ENCODE peak calls at places on chromosomes 12 and 14, in four cellular contexts. One of them, this sample, is unnamed.

GRCh38 chr12:31204995-31205582 is 120.9 kb downstream of the SINHCAF start:
- DNase-seq in HepG2: no peak
- DNase-seq in WTC11: no peak
- DNase-seq in K562: no peak
- DNase-seq in this sample: no peak

GRCh38 chr12:66279127-66279712 is 23.1 kb upstream of the HELB start:
- DNase-seq in HepG2: peak
- DNase-seq in WTC11: no peak
- DNase-seq in K562: peak
- DNase-seq in this sample: peak

GRCh38 chr12:48995061-48995879 is 3.9 kb downstream of the DDN start:
- DNase-seq in HepG2: peak
- DNase-seq in WTC11: peak
- DNase-seq in K562: peak
- DNase-seq in this sample: peak

GRCh38 chr14:39432619-39433451 is 602 bp upstream of the FBXO33 start:
- DNase-seq in HepG2: peak
- DNase-seq in WTC11: peak
- DNase-seq in K562: peak
- DNase-seq in this sample: peak

GRCh38 chr14:96146131-96146771 is 58.4 kb upstream of the BDKRB2 start:
- DNase-seq in HepG2: no peak
- DNase-seq in WTC11: no peak
- DNase-seq in K562: no peak
- DNase-seq in this sample: no peak

GRCh38 chr14:60684203-60684602 is 34.9 kb upstream of the SIX1 start:
- DNase-seq in HepG2: peak
- DNase-seq in WTC11: no peak
- DNase-seq in K562: no peak
- DNase-seq in this sample: no peak

GRCh38 chr12:91902860-91903683 is 242.6 kb downstream of the BTG1 start:
- DNase-seq in HepG2: no peak
- DNase-seq in WTC11: no peak
- DNase-seq in K562: no peak
- DNase-seq in this sample: no peak

GRCh38 chr12:72197790-72198189 is 74.4 kb upstream of the TRHDE start:
- DNase-seq in HepG2: no peak
- DNase-seq in WTC11: no peak
- DNase-seq in K562: no peak
- DNase-seq in this sample: no peak

GRCh38 chr12:45687081-45688015 is 42.2 kb upstream of the ARID2 start:
- DNase-seq in HepG2: no peak
- DNase-seq in WTC11: no peak
- DNase-seq in K562: no peak
- DNase-seq in this sample: no peak

GRCh38 chr12:64633940-64634337 is 23.6 kb downstream of the RASSF3 start:
- DNase-seq in HepG2: peak
- DNase-seq in WTC11: no peak
- DNase-seq in K562: peak
- DNase-seq in this sample: no peak

GRCh38 chr12:77742631-77743030 is 88.1 kb upstream of the NAV3 start:
- DNase-seq in HepG2: peak
- DNase-seq in WTC11: no peak
- DNase-seq in K562: no peak
- DNase-seq in this sample: no peak

GRCh38 chr14:84584526-84584925 is 945.4 kb upstream of the FLRT2 start:
- DNase-seq in HepG2: no peak
- DNase-seq in WTC11: no peak
- DNase-seq in K562: no peak
- DNase-seq in this sample: no peak

GRCh38 chr12:6534158-6534913 is at the start of gene GAPDH:
- DNase-seq in HepG2: peak
- DNase-seq in WTC11: peak
- DNase-seq in K562: peak
- DNase-seq in this sample: peak
- TF ChIP-seq ELF4 in HepG2: peak
- TF ChIP-seq ELF4 in WTC11: no peak
- TF ChIP-seq ELF4 in K562: no peak
- TF ChIP-seq ELF4 in this sample: peak

DNA sequence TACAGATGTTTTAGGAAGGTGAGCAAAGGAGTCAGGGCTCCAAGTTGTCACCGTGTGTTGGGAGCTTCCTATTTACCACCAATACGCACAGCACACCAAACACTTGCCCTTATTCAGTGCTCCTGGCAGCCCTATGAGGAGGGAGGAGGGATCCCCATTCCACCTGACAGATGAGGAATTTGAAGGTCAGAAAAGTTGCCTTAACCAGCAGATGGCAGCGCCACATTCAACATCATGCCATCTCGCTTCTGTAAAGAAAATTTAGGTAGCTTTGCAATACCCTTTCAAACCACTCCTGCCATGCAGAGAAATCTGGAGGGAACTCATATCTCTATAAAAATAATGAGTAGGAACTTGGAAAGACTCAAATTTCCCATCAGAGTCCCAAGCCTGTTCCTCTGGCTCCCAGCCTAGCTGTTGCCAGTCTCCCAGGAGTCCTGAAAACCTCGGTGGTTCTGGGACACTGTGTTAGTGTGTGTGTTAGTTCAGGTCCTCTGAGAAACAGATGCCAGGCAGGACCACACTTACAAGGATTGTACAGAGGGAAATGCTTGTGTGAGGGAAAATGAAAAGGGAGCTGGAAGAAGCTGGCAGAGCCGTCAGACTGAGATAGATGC is 410.5 kb downstream of the MED13L start:
- DNase-seq in HepG2: peak
- DNase-seq in WTC11: peak
- DNase-seq in K562: no peak
- DNase-seq in this sample: no peak
- TF ChIP-seq SP1 in HepG2: no peak
- TF ChIP-seq SP1 in WTC11: no peak
- TF ChIP-seq SP1 in K562: no peak
- TF ChIP-seq SP1 in this sample: no peak

GRCh38 chr12:81077686-81078441 is at the start of gene ACSS3:
- DNase-seq in HepG2: peak
- DNase-seq in WTC11: peak
- DNase-seq in K562: no peak
- DNase-seq in this sample: peak
- TF ChIP-seq ELF4 in HepG2: no peak
- TF ChIP-seq ELF4 in WTC11: no peak
- TF ChIP-seq ELF4 in K562: no peak
- TF ChIP-seq ELF4 in this sample: no peak

GRCh38 chr12:120377611-120378010 is 8.6 kb upstream of the MSI1 start:
- DNase-seq in HepG2: no peak
- DNase-seq in WTC11: no peak
- DNase-seq in K562: no peak
- DNase-seq in this sample: no peak

GRCh38 chr12:120376890-120377572 is 8.1 kb upstream of the MSI1 start:
- DNase-seq in HepG2: no peak
- DNase-seq in WTC11: no peak
- DNase-seq in K562: no peak
- DNase-seq in this sample: no peak

GRCh38 chr12:120376009-120376408 is 7.0 kb upstream of the MSI1 start:
- DNase-seq in HepG2: no peak
- DNase-seq in WTC11: no peak
- DNase-seq in K562: no peak
- DNase-seq in this sample: no peak

GRCh38 chr12:120373683-120374082 is 4.7 kb upstream of the MSI1 start:
- DNase-seq in HepG2: no peak
- DNase-seq in WTC11: no peak
- DNase-seq in K562: no peak
- DNase-seq in this sample: no peak

DNA sequence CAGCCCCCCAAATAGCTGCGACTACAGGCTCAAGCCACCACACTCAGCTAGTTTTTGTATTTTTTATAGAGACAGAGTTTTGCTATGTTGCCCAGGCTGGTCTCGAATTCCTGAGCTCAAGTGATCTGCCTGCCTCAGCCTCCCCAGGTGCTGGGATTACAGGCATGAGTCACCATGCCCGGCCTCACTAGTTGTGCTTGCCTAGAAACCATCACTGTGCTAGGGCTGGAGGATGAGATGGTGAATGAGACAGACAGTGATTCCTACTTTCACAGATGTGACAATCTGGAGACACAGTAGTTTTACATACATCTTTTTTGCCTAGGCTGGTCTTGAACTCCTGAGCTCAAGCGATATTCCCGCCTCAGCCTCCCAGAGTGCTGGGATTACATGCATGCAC is 7.5 kb upstream of the MSI1 start:
- DNase-seq in HepG2: no peak
- DNase-seq in WTC11: no peak
- DNase-seq in K562: no peak
- DNase-seq in this sample: no peak
- TF ChIP-seq SP1 in HepG2: no peak
- TF ChIP-seq SP1 in WTC11: no peak
- TF ChIP-seq SP1 in K562: no peak
- TF ChIP-seq SP1 in this sample: no peak

GRCh38 chr12:69972136-69972535 is 147.1 kb downstream of the MYRFL start:
- DNase-seq in HepG2: no peak
- DNase-seq in WTC11: no peak
- DNase-seq in K562: no peak
- DNase-seq in this sample: no peak

GRCh38 chr12:69982081-69982480 is 157.1 kb downstream of the MYRFL start:
- DNase-seq in HepG2: no peak
- DNase-seq in WTC11: no peak
- DNase-seq in K562: no peak
- DNase-seq in this sample: no peak

GRCh38 chr12:69977991-69978390 is 153.0 kb downstream of the MYRFL start:
- DNase-seq in HepG2: no peak
- DNase-seq in WTC11: no peak
- DNase-seq in K562: no peak
- DNase-seq in this sample: no peak
- TF ChIP-seq ELF4 in HepG2: no peak
- TF ChIP-seq ELF4 in WTC11: no peak
- TF ChIP-seq ELF4 in K562: no peak
- TF ChIP-seq ELF4 in this sample: no peak

GRCh38 chr12:50187084-50187900 is 20.1 kb upstream of the CERS5 start:
- DNase-seq in HepG2: no peak
- DNase-seq in WTC11: no peak
- DNase-seq in K562: no peak
- DNase-seq in this sample: no peak
- TF ChIP-seq SP1 in HepG2: no peak
- TF ChIP-seq SP1 in WTC11: no peak
- TF ChIP-seq SP1 in K562: no peak
- TF ChIP-seq SP1 in this sample: no peak

GRCh38 chr12:44405267-44405666 is 470.8 kb downstream of the NELL2 start:
- DNase-seq in HepG2: no peak
- DNase-seq in WTC11: no peak
- DNase-seq in K562: no peak
- DNase-seq in this sample: no peak

DNA sequence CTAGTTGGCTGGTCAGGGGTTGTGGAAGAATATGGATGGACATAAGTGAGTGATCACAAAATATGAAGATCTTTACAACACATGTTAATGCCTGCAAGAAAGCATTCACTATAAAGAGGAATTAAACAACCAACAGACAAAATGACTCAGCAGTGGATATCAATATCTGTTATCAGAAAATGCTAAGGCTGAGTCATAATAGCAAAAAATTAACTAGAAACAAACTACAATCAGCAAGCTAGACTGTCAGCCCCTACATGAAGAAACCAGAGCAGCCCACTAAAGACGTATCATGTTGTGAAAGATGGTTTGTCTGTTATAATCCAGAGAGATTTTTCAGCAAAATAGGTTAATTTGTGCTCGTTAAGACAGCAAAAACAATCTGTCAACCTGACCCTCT is 472.9 kb downstream of the NELL2 start:
- DNase-seq in HepG2: no peak
- DNase-seq in WTC11: no peak
- DNase-seq in K562: no peak
- DNase-seq in this sample: no peak
- TF ChIP-seq ELF4 in HepG2: no peak
- TF ChIP-seq ELF4 in WTC11: no peak
- TF ChIP-seq ELF4 in K562: no peak
- TF ChIP-seq ELF4 in this sample: no peak

DNA sequence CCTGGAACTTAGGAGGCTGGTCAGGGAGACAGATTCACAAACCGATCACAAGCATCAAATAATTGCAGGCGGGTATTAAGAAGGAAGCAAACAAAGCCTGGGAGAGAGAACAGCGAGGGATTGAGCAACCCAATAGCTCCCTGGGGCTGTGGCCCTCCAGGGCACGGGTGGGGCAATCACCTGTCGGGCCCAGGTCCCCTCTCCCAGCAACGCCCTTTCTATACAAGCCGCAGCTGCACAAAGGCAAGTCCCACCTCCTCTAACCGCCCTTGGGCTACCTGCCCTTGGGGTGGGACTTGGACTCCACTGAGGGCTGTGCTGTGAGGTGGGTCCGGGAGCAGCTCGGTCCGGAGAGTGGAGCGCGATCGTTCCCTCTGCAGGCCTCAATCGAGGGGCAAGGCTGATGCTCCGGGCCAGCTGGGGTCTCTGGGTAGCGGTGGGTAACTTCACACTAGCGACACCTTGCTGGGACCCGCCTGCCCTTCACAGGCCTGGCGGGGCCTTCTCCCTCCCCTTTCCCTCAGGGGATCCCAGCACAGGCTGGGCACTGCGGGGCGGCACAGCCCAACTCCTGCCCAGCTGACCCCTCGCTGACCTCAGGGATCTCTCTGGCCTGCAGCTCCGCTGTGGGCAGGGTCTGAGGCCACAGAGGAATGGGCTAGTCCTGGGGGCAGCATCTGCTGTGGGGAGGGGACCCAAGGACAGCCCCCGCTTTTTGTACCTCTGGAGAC is 8.0 kb downstream of the PHB2 start:
- DNase-seq in HepG2: no peak
- DNase-seq in WTC11: no peak
- DNase-seq in K562: no peak
- DNase-seq in this sample: no peak
- TF ChIP-seq SP1 in HepG2: no peak
- TF ChIP-seq SP1 in WTC11: no peak
- TF ChIP-seq SP1 in K562: no peak
- TF ChIP-seq SP1 in this sample: no peak